ENCODE peak calls at places on chromosomes 11 and 22, in eight cellular contexts. One of them, this sample, is unnamed.
A peak's percentile ranks its signal among the peaks of the same experiment; 100 is the strongest.

GRCh38 chr11:67054851-67055523 is 1.7 kb upstream of the RHOD start:
- DNase-seq in H9: no peak
- DNase-seq in cardiac muscle cell: peak; percentile 83
- DNase-seq in GM20000: peak; percentile 51
- DNase-seq in HFFc6: peak; percentile 84
- DNase-seq in A673: peak; percentile 75
- DNase-seq in Peyer's patch: peak; percentile 92
- DNase-seq in fibroblast of pulmonary artery: peak; percentile 86
- DNase-seq in this sample: no peak

GRCh38 chr11:44566952-44567875 is 1.8 kb downstream of the CD82 start:
- DNase-seq in H9: no peak
- DNase-seq in cardiac muscle cell: no peak
- DNase-seq in GM20000: no peak
- DNase-seq in HFFc6: no peak
- DNase-seq in A673: no peak
- DNase-seq in Peyer's patch: no peak
- DNase-seq in fibroblast of pulmonary artery: no peak
- DNase-seq in this sample: no peak

GRCh38 chr11:75771646-75772410 is 3.2 kb downstream of the DGAT2 start:
- DNase-seq in H9: no peak
- DNase-seq in cardiac muscle cell: no peak
- DNase-seq in GM20000: no peak
- DNase-seq in HFFc6: peak; percentile 39
- DNase-seq in A673: no peak
- DNase-seq in Peyer's patch: peak; percentile 62
- DNase-seq in fibroblast of pulmonary artery: peak; percentile 77
- DNase-seq in this sample: no peak

GRCh38 chr11:77191823-77192495 is 63.9 kb downstream of the MYO7A start:
- DNase-seq in H9: peak; percentile 97
- DNase-seq in cardiac muscle cell: peak; percentile 88
- DNase-seq in GM20000: peak; percentile 55
- DNase-seq in HFFc6: no peak
- DNase-seq in A673: peak; percentile 84
- DNase-seq in Peyer's patch: peak; percentile 82
- DNase-seq in fibroblast of pulmonary artery: peak; percentile 60
- DNase-seq in this sample: no peak

GRCh38 chr22:37314315-37315046 is 32.2 kb downstream of the CYTH4 start:
- DNase-seq in H9: no peak
- DNase-seq in cardiac muscle cell: no peak
- DNase-seq in GM20000: no peak
- DNase-seq in HFFc6: no peak
- DNase-seq in A673: no peak
- DNase-seq in Peyer's patch: no peak
- DNase-seq in fibroblast of pulmonary artery: no peak
- DNase-seq in this sample: peak; percentile 34

GRCh38 chr11:125593113-125593761 is 585 bp downstream of the STT3A start:
- DNase-seq in H9: no peak
- DNase-seq in cardiac muscle cell: no peak
- DNase-seq in GM20000: peak; percentile 7
- DNase-seq in HFFc6: peak; percentile 54
- DNase-seq in A673: no peak
- DNase-seq in Peyer's patch: no peak
- DNase-seq in fibroblast of pulmonary artery: peak; percentile 39
- DNase-seq in this sample: no peak

GRCh38 chr11:21975242-21975641 is 217.6 kb upstream of the ANO5 start:
- DNase-seq in H9: no peak
- DNase-seq in cardiac muscle cell: no peak
- DNase-seq in GM20000: no peak
- DNase-seq in HFFc6: no peak
- DNase-seq in A673: no peak
- DNase-seq in Peyer's patch: no peak
- DNase-seq in fibroblast of pulmonary artery: no peak
- DNase-seq in this sample: no peak

GRCh38 chr11:97756571-97757335 is 1264.0 kb upstream of the CNTN5 start:
- DNase-seq in H9: no peak
- DNase-seq in cardiac muscle cell: no peak
- DNase-seq in GM20000: no peak
- DNase-seq in HFFc6: no peak
- DNase-seq in A673: no peak
- DNase-seq in Peyer's patch: no peak
- DNase-seq in fibroblast of pulmonary artery: no peak
- DNase-seq in this sample: no peak

GRCh38 chr11:44281151-44281550 is 28.8 kb downstream of the ALX4 start:
- DNase-seq in H9: no peak
- DNase-seq in cardiac muscle cell: no peak
- DNase-seq in GM20000: no peak
- DNase-seq in HFFc6: no peak
- DNase-seq in A673: no peak
- DNase-seq in Peyer's patch: no peak
- DNase-seq in fibroblast of pulmonary artery: no peak
- DNase-seq in this sample: no peak

GRCh38 chr22:42353883-42354727 is 78.1 kb downstream of the NFAM1 start:
- DNase-seq in H9: peak; percentile 84
- DNase-seq in cardiac muscle cell: no peak
- DNase-seq in GM20000: no peak
- DNase-seq in HFFc6: peak; percentile 27
- DNase-seq in A673: peak; percentile 80
- DNase-seq in Peyer's patch: no peak
- DNase-seq in fibroblast of pulmonary artery: no peak
- DNase-seq in this sample: no peak
- TF ChIP-seq CTCF in H9: peak; percentile 43
- TF ChIP-seq CTCF in cardiac muscle cell: no peak
- TF ChIP-seq CTCF in GM20000: no peak
- TF ChIP-seq CTCF in HFFc6: peak; percentile 9
- TF ChIP-seq CTCF in A673: peak; percentile 19
- TF ChIP-seq CTCF in Peyer's patch: no peak
- TF ChIP-seq CTCF in fibroblast of pulmonary artery: peak; percentile 4
- TF ChIP-seq CTCF in this sample: no peak

GRCh38 chr11:123419720-123420466 is 10.2 kb upstream of the GRAMD1B start:
- DNase-seq in H9: no peak
- DNase-seq in cardiac muscle cell: no peak
- DNase-seq in GM20000: no peak
- DNase-seq in HFFc6: no peak
- DNase-seq in A673: no peak
- DNase-seq in Peyer's patch: peak; percentile 71
- DNase-seq in fibroblast of pulmonary artery: no peak
- DNase-seq in this sample: no peak
- TF ChIP-seq CTCF in H9: no peak
- TF ChIP-seq CTCF in cardiac muscle cell: no peak
- TF ChIP-seq CTCF in GM20000: no peak
- TF ChIP-seq CTCF in HFFc6: no peak
- TF ChIP-seq CTCF in A673: no peak
- TF ChIP-seq CTCF in Peyer's patch: peak; percentile 38
- TF ChIP-seq CTCF in fibroblast of pulmonary artery: no peak
- TF ChIP-seq CTCF in this sample: no peak

GRCh38 chr11:7278314-7278917 is 26.7 kb downstream of the SYT9 start:
- DNase-seq in H9: peak; percentile 37
- DNase-seq in cardiac muscle cell: peak; percentile 53
- DNase-seq in GM20000: peak; percentile 49
- DNase-seq in HFFc6: peak; percentile 1
- DNase-seq in A673: peak; percentile 31
- DNase-seq in Peyer's patch: no peak
- DNase-seq in fibroblast of pulmonary artery: peak; percentile 57
- DNase-seq in this sample: no peak
- TF ChIP-seq CTCF in H9: peak; percentile 79
- TF ChIP-seq CTCF in cardiac muscle cell: peak; percentile 72
- TF ChIP-seq CTCF in GM20000: peak; percentile 46
- TF ChIP-seq CTCF in HFFc6: peak; percentile 68
- TF ChIP-seq CTCF in A673: peak; percentile 68
- TF ChIP-seq CTCF in Peyer's patch: peak; percentile 48
- TF ChIP-seq CTCF in fibroblast of pulmonary artery: peak; percentile 73
- TF ChIP-seq CTCF in this sample: no peak

GRCh38 chr11:102111787-102112653 is 1.8 kb downstream of the YAP1 start:
- DNase-seq in H9: no peak
- DNase-seq in cardiac muscle cell: peak; percentile 49
- DNase-seq in GM20000: no peak
- DNase-seq in HFFc6: peak; percentile 92
- DNase-seq in A673: peak; percentile 81
- DNase-seq in Peyer's patch: peak; percentile 78
- DNase-seq in fibroblast of pulmonary artery: peak; percentile 88
- DNase-seq in this sample: no peak
- TF ChIP-seq CTCF in H9: no peak
- TF ChIP-seq CTCF in cardiac muscle cell: no peak
- TF ChIP-seq CTCF in GM20000: no peak
- TF ChIP-seq CTCF in HFFc6: no peak
- TF ChIP-seq CTCF in A673: no peak
- TF ChIP-seq CTCF in Peyer's patch: no peak
- TF ChIP-seq CTCF in fibroblast of pulmonary artery: no peak
- TF ChIP-seq CTCF in this sample: no peak

DNA sequence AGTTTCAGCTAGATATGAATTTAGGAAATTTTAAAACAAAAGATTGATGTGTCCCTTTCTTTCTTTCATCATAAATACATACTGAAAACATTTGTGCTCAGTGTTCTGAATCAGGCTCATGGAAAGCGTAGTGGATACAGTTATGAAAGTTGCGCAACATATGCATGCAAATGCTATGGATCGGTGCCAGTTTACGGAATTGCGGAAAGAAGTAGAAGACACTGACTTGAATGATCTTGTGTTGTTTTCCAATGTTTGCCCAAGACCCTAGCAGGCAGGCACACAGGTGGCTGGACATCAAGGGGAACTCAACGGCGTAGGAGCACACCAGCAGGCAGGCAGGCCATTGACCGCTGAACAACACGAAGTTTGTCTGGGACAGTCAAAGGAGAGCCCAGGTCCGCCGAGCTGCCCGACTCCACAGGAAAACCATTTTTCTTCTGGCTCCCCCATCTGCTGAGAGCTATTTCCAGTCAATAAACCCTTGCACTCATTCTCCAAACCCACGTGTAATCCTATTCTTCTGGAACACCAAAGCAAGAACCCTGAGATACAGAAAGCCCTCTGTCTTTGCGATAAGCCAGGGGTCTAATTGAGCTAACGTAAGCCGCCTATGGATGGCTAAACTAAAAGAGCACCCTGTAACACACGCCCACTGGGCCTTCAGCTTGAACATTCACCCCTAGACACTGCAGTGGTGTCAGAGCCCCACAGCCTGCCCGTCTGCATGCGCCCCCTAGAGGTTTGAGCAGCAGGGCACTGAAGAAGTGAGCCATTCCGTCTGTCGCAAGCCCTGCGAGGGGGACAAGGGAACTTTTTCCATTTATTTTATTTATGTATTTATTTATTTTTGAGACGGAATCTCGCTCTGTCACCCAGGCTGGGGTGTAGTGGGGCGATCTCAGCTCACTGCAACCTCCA is 7.4 kb upstream of the BIRC3 start:
- DNase-seq in H9: peak; percentile 81
- DNase-seq in cardiac muscle cell: no peak
- DNase-seq in GM20000: no peak
- DNase-seq in HFFc6: no peak
- DNase-seq in A673: peak; percentile 47
- DNase-seq in Peyer's patch: no peak
- DNase-seq in fibroblast of pulmonary artery: no peak
- DNase-seq in this sample: no peak
- TF ChIP-seq CTCF in H9: peak; percentile 82
- TF ChIP-seq CTCF in cardiac muscle cell: no peak
- TF ChIP-seq CTCF in GM20000: no peak
- TF ChIP-seq CTCF in HFFc6: peak; percentile 54
- TF ChIP-seq CTCF in A673: peak; percentile 43
- TF ChIP-seq CTCF in Peyer's patch: no peak
- TF ChIP-seq CTCF in fibroblast of pulmonary artery: no peak
- TF ChIP-seq CTCF in this sample: no peak

DNA sequence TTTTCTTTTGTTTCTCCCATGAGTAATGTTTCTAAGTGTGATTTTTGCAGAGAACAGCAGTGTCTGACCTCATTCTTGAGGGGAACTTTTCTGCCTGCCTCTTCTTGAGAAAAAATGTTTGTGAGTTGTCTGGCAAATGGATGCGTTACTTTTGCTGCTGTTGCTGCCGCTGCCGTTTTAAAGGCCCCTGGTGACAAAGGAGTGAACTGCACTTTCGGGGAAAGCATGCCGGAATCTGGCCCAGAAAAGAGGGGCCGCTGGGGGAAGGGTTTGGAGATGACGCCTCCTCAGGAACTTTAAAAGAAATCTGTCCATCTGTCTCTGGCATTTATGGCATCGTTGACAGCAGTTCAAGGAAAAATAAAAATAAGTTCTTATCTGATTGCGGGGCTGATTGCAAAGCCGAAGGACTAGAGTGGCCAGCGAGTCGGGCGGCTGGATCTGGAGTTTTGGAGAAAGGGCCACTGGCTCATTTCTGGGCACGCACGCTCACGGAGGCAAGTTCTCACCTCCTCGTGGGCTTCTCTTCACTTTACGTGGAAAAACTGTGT is 16.5 kb downstream of the ZBTB16 start:
- DNase-seq in H9: peak; percentile 71
- DNase-seq in cardiac muscle cell: peak; percentile 54
- DNase-seq in GM20000: no peak
- DNase-seq in HFFc6: peak; percentile 60
- DNase-seq in A673: peak; percentile 88
- DNase-seq in Peyer's patch: peak; percentile 64
- DNase-seq in fibroblast of pulmonary artery: peak; percentile 79
- DNase-seq in this sample: no peak
- TF ChIP-seq CTCF in H9: peak; percentile 77
- TF ChIP-seq CTCF in cardiac muscle cell: peak; percentile 82
- TF ChIP-seq CTCF in GM20000: no peak
- TF ChIP-seq CTCF in HFFc6: peak; percentile 79
- TF ChIP-seq CTCF in A673: peak; percentile 79
- TF ChIP-seq CTCF in Peyer's patch: peak; percentile 58
- TF ChIP-seq CTCF in fibroblast of pulmonary artery: peak; percentile 69
- TF ChIP-seq CTCF in this sample: no peak

DNA sequence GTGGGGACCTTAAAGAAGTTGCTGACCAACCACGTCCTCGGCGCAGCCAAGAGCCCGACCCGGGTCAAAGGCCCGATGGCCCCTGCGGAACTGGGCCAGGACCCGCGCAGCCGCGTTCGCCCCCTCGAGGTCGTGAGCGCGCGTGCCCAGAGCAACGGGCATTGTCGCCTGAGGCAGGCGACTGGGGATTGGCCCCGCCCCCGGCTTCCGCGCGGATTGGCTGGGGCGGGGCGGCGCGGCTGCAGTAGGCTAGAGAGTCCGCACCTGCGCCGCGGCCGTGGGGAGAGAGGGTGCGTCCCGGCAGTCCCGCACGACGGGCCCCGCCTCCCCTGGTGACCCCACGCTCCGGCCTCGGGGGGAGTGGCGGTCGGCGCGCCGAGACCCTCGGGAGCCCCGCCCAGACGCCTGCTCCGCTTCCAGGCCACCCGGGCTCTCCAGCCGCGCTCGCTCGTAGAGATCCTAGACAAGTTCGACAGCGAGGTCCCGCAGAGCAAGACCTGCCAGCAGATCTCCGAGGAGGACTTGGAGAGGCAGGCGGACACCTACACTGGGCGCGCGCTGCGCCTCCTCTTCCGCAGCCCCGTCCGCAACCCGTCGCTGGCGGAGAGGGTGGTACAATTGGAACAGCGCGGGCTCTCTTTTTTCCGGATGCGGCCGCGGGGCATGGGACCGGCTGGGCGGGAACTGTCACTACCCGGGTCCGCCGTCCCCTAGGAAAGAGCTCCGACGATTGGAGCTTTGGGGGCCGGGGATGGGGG is 8.3 kb upstream of the PPIL2 start:
- DNase-seq in H9: peak; percentile 84
- DNase-seq in cardiac muscle cell: peak; percentile 88
- DNase-seq in GM20000: peak; percentile 97
- DNase-seq in HFFc6: no peak
- DNase-seq in A673: peak; percentile 85
- DNase-seq in Peyer's patch: peak; percentile 93
- DNase-seq in fibroblast of pulmonary artery: peak; percentile 18
- DNase-seq in this sample: peak; percentile 78
- TF ChIP-seq CTCF in H9: peak; percentile 37
- TF ChIP-seq CTCF in cardiac muscle cell: no peak
- TF ChIP-seq CTCF in GM20000: no peak
- TF ChIP-seq CTCF in HFFc6: no peak
- TF ChIP-seq CTCF in A673: peak; percentile 43
- TF ChIP-seq CTCF in Peyer's patch: peak; percentile 51
- TF ChIP-seq CTCF in fibroblast of pulmonary artery: no peak
- TF ChIP-seq CTCF in this sample: no peak

This sample was measured in activated B cell treated with CpG ODN at 0.5 μM for 24 hours.